ENCODE peak calls at places on chromosomes 2 and 18, in five cellular contexts. E is mucosa of gallbladder, T is hypothalamus, D is astrocyte of the cerebellum, J is omental fat pad. Q is an unnamed sample.

GRCh38 chr2:112725545-112726457 is 5.0 kb downstream of the NT5DC4 start:
- DNase-seq in D (no peak), J (no peak), E (no peak), T (no peak), Q (peak)

GRCh38 chr2:129255610-129256313 is 723.7 kb upstream of the RAB6C start:
- DNase-seq in J (no peak), E (no peak), D (no peak), T (no peak), Q (no peak)

GRCh38 chr2:53130441-53130943 is 637.1 kb upstream of the CHAC2 start:
- DNase-seq in D (peak), E (no peak), J (no peak), T (no peak), Q (no peak)

GRCh38 chr2:28206786-28207185 is 185.9 kb upstream of the FOSL2 start:
- DNase-seq in T (no peak), J (no peak), D (no peak), E (no peak), Q (no peak)

GRCh38 chr2:205284323-205284722 is 398.0 kb upstream of the NRP2 start:
- DNase-seq in J (no peak), T (no peak), E (no peak), D (no peak), Q (no peak)

GRCh38 chr18:59268722-59269562 is 4.3 kb downstream of the RAX start:
- DNase-seq in J (no peak), T (no peak), E (no peak), D (no peak), Q (peak)

GRCh38 chr2:237743561-237744269 is 54.9 kb upstream of the RBM44 start:
- DNase-seq in D (no peak), E (no peak), J (no peak), T (no peak), Q (no peak)

GRCh38 chr2:18597618-18598017 is 8.2 kb upstream of the NT5C1B start:
- DNase-seq in E (no peak), D (no peak), J (no peak), T (no peak), Q (no peak)

GRCh38 chr2:32064021-32064678 is 794 bp downstream of the SPAST start:
- DNase-seq in E (no peak), D (no peak), T (peak), J (no peak), Q (peak)

GRCh38 chr2:168293766-168294165 is 46.4 kb upstream of the STK39 start:
- DNase-seq in D (no peak), J (no peak), E (no peak), T (no peak), Q (no peak)

GRCh38 chr18:23945416-23946079 is 69.0 kb upstream of the TTC39C start:
- DNase-seq in J (no peak), E (no peak), T (no peak), D (no peak), Q (peak)

GRCh38 chr2:88838165-88838635 is 146.7 kb downstream of the RPIA start:
- DNase-seq in T (no peak), E (no peak), J (no peak), D (no peak), Q (peak)

GRCh38 chr2:239002960-239003932 is 155.4 kb downstream of the TWIST2 start:
- DNase-seq in D (peak), E (peak), T (no peak), J (no peak), Q (no peak)

GRCh38 chr2:185161701-185162100 is 563.4 kb downstream of the ZNF804A start:
- DNase-seq in D (no peak), E (no peak), J (no peak), T (no peak), Q (no peak)

GRCh38 chr2:64713686-64714085 is 60.0 kb upstream of the SERTAD2 start:
- DNase-seq in T (no peak), J (no peak), E (no peak), D (no peak), Q (no peak)

GRCh38 chr2:226001716-226002115 is 602.2 kb downstream of the NYAP2 start:
- DNase-seq in T (no peak), E (no peak), D (no peak), J (no peak), Q (no peak)

GRCh38 chr18:10544093-10544748 is 18.4 kb downstream of the NAPG start:
- DNase-seq in J (no peak), T (no peak), E (no peak), D (no peak), Q (no peak)

GRCh38 chr2:227783404-227784138 is 30.1 kb upstream of the CCL20 start:
- DNase-seq in E (no peak), J (no peak), D (no peak), T (no peak), Q (peak)

GRCh38 chr2:62216616-62217015 is 20.7 kb downstream of the B3GNT2 start:
- DNase-seq in J (no peak), E (peak), D (peak), T (no peak), Q (no peak)

GRCh38 chr2:239946570-239947311 is 78.4 kb downstream of the NDUFA10 start:
- DNase-seq in T (no peak), E (no peak), J (peak), D (no peak), Q (no peak)

GRCh38 chr2:74373189-74373588 is 6.9 kb downstream of the DCTN1 start:
- DNase-seq in D (no peak), E (peak), T (no peak), J (no peak), Q (no peak)

GRCh38 chr2:176325732-176326131 is 56.5 kb downstream of the MTX2 start:
- DNase-seq in D (peak), J (no peak), T (no peak), E (no peak), Q (no peak)

GRCh38 chr2:224659726-224660125 is 56.4 kb downstream of the CCDC195 start:
- DNase-seq in J (no peak), D (no peak), T (no peak), E (no peak), Q (no peak)

GRCh38 chr18:42654561-42654960 is 460.9 kb downstream of the RIT2 start:
- DNase-seq in E (no peak), J (no peak), D (no peak), T (no peak), Q (no peak)